ENCODE peak calls at places on chromosomes 16 and 17, in four cellular contexts. One of them, this sample, is unnamed.

GRCh38 chr17:57518587-57519118 is 226.4 kb downstream of the CCDC182 start:
- DNase-seq in activated naive CD4-positive, alpha-beta T cell treated with anti-CD3 and anti-CD28 coated beads for 36 hours: no peak
- DNase-seq in NCI-H1694: peak
- DNase-seq in stimulated activated naive CD8-positive, alpha-beta T cell treated with anti-CD3 and anti-CD28 coated beads, Interleukin-15, amount 100 ng/mL, for 72 hours: no peak
- DNase-seq in this sample: no peak

GRCh38 chr17:55348749-55349354 is 72.8 kb downstream of the MMD start:
- DNase-seq in NCI-H1694: peak
- DNase-seq in stimulated activated naive CD8-positive, alpha-beta T cell treated with anti-CD3 and anti-CD28 coated beads, Interleukin-15, amount 100 ng/mL, for 72 hours: peak
- DNase-seq in activated naive CD4-positive, alpha-beta T cell treated with anti-CD3 and anti-CD28 coated beads for 36 hours: peak
- DNase-seq in this sample: no peak

GRCh38 chr17:59534583-59534982 is 30.8 kb upstream of the DHX40 start:
- DNase-seq in stimulated activated naive CD8-positive, alpha-beta T cell treated with anti-CD3 and anti-CD28 coated beads, Interleukin-15, amount 100 ng/mL, for 72 hours: no peak
- DNase-seq in NCI-H1694: peak
- DNase-seq in activated naive CD4-positive, alpha-beta T cell treated with anti-CD3 and anti-CD28 coated beads for 36 hours: no peak
- DNase-seq in this sample: no peak

GRCh38 chr17:246226-246625 is 64.8 kb upstream of the DOC2B start:
- DNase-seq in NCI-H1694: no peak
- DNase-seq in stimulated activated naive CD8-positive, alpha-beta T cell treated with anti-CD3 and anti-CD28 coated beads, Interleukin-15, amount 100 ng/mL, for 72 hours: no peak
- DNase-seq in activated naive CD4-positive, alpha-beta T cell treated with anti-CD3 and anti-CD28 coated beads for 36 hours: no peak
- DNase-seq in this sample: no peak

GRCh38 chr16:89827383-89828198 is 684 bp upstream of the SPIRE2 start:
- DNase-seq in stimulated activated naive CD8-positive, alpha-beta T cell treated with anti-CD3 and anti-CD28 coated beads, Interleukin-15, amount 100 ng/mL, for 72 hours: no peak
- DNase-seq in activated naive CD4-positive, alpha-beta T cell treated with anti-CD3 and anti-CD28 coated beads for 36 hours: no peak
- DNase-seq in NCI-H1694: no peak
- DNase-seq in this sample: no peak

GRCh38 chr17:66963521-66964082 is 905 bp upstream of the CACNG4 start:
- DNase-seq in NCI-H1694: no peak
- DNase-seq in activated naive CD4-positive, alpha-beta T cell treated with anti-CD3 and anti-CD28 coated beads for 36 hours: no peak
- DNase-seq in stimulated activated naive CD8-positive, alpha-beta T cell treated with anti-CD3 and anti-CD28 coated beads, Interleukin-15, amount 100 ng/mL, for 72 hours: no peak
- DNase-seq in this sample: no peak

GRCh38 chr16:14362774-14363371 is 267.2 kb downstream of the PARN start:
- DNase-seq in stimulated activated naive CD8-positive, alpha-beta T cell treated with anti-CD3 and anti-CD28 coated beads, Interleukin-15, amount 100 ng/mL, for 72 hours: no peak
- DNase-seq in activated naive CD4-positive, alpha-beta T cell treated with anti-CD3 and anti-CD28 coated beads for 36 hours: no peak
- DNase-seq in NCI-H1694: no peak
- DNase-seq in this sample: no peak

GRCh38 chr16:56048425-56049100 is 142.7 kb upstream of the GNAO1 start:
- DNase-seq in activated naive CD4-positive, alpha-beta T cell treated with anti-CD3 and anti-CD28 coated beads for 36 hours: no peak
- DNase-seq in NCI-H1694: no peak
- DNase-seq in stimulated activated naive CD8-positive, alpha-beta T cell treated with anti-CD3 and anti-CD28 coated beads, Interleukin-15, amount 100 ng/mL, for 72 hours: no peak
- DNase-seq in this sample: no peak

GRCh38 chr17:35167666-35168065 is 20.0 kb downstream of the UNC45B start:
- DNase-seq in stimulated activated naive CD8-positive, alpha-beta T cell treated with anti-CD3 and anti-CD28 coated beads, Interleukin-15, amount 100 ng/mL, for 72 hours: no peak
- DNase-seq in activated naive CD4-positive, alpha-beta T cell treated with anti-CD3 and anti-CD28 coated beads for 36 hours: no peak
- DNase-seq in NCI-H1694: no peak
- DNase-seq in this sample: no peak

GRCh38 chr17:82926716-82927115 is 86.9 kb upstream of the ZNF750 start:
- DNase-seq in stimulated activated naive CD8-positive, alpha-beta T cell treated with anti-CD3 and anti-CD28 coated beads, Interleukin-15, amount 100 ng/mL, for 72 hours: no peak
- DNase-seq in NCI-H1694: no peak
- DNase-seq in activated naive CD4-positive, alpha-beta T cell treated with anti-CD3 and anti-CD28 coated beads for 36 hours: no peak
- DNase-seq in this sample: no peak

GRCh38 chr16:275786-276232 is at the start of gene RGS11:
- DNase-seq in activated naive CD4-positive, alpha-beta T cell treated with anti-CD3 and anti-CD28 coated beads for 36 hours: no peak
- DNase-seq in stimulated activated naive CD8-positive, alpha-beta T cell treated with anti-CD3 and anti-CD28 coated beads, Interleukin-15, amount 100 ng/mL, for 72 hours: no peak
- DNase-seq in NCI-H1694: no peak
- DNase-seq in this sample: no peak

GRCh38 chr16:58499615-58500328 is at the start of gene NDRG4:
- DNase-seq in stimulated activated naive CD8-positive, alpha-beta T cell treated with anti-CD3 and anti-CD28 coated beads, Interleukin-15, amount 100 ng/mL, for 72 hours: peak
- DNase-seq in NCI-H1694: peak
- DNase-seq in activated naive CD4-positive, alpha-beta T cell treated with anti-CD3 and anti-CD28 coated beads for 36 hours: peak
- DNase-seq in this sample: peak

GRCh38 chr17:76353004-76353598 is 615 bp downstream of the PRPSAP1 start:
- DNase-seq in stimulated activated naive CD8-positive, alpha-beta T cell treated with anti-CD3 and anti-CD28 coated beads, Interleukin-15, amount 100 ng/mL, for 72 hours: no peak
- DNase-seq in activated naive CD4-positive, alpha-beta T cell treated with anti-CD3 and anti-CD28 coated beads for 36 hours: peak
- DNase-seq in NCI-H1694: no peak
- DNase-seq in this sample: no peak

GRCh38 chr17:40699359-40699758 is 4.2 kb downstream of the KRT24 start:
- DNase-seq in stimulated activated naive CD8-positive, alpha-beta T cell treated with anti-CD3 and anti-CD28 coated beads, Interleukin-15, amount 100 ng/mL, for 72 hours: no peak
- DNase-seq in NCI-H1694: no peak
- DNase-seq in activated naive CD4-positive, alpha-beta T cell treated with anti-CD3 and anti-CD28 coated beads for 36 hours: no peak
- DNase-seq in this sample: no peak

GRCh38 chr17:13031718-13032350 is 14.0 kb upstream of the ELAC2 start:
- DNase-seq in stimulated activated naive CD8-positive, alpha-beta T cell treated with anti-CD3 and anti-CD28 coated beads, Interleukin-15, amount 100 ng/mL, for 72 hours: peak
- DNase-seq in activated naive CD4-positive, alpha-beta T cell treated with anti-CD3 and anti-CD28 coated beads for 36 hours: peak
- DNase-seq in NCI-H1694: no peak
- DNase-seq in this sample: no peak

GRCh38 chr16:11972128-11972527 is 4.4 kb upstream of the SNX29 start:
- DNase-seq in stimulated activated naive CD8-positive, alpha-beta T cell treated with anti-CD3 and anti-CD28 coated beads, Interleukin-15, amount 100 ng/mL, for 72 hours: no peak
- DNase-seq in NCI-H1694: peak
- DNase-seq in activated naive CD4-positive, alpha-beta T cell treated with anti-CD3 and anti-CD28 coated beads for 36 hours: no peak
- DNase-seq in this sample: no peak

GRCh38 chr16:88640520-88641247 is 2.3 kb downstream of the IL17C start:
- DNase-seq in NCI-H1694: no peak
- DNase-seq in activated naive CD4-positive, alpha-beta T cell treated with anti-CD3 and anti-CD28 coated beads for 36 hours: no peak
- DNase-seq in stimulated activated naive CD8-positive, alpha-beta T cell treated with anti-CD3 and anti-CD28 coated beads, Interleukin-15, amount 100 ng/mL, for 72 hours: no peak
- DNase-seq in this sample: no peak